ENCODE peak calls at places on chromosomes 13 and 19, in six cellular contexts. One of them, this sample, is unnamed.

GRCh38 chr13:49604570-49604969 is 19.2 kb upstream of the RCBTB1 start:
- DNase-seq in GM03348: no peak
- DNase-seq in effector memory CD8-positive, alpha-beta T cell: no peak
- DNase-seq in hepatocyte: no peak
- DNase-seq in HS-5: no peak
- DNase-seq in left ventricle myocardium inferior: no peak
- DNase-seq in this sample: no peak

GRCh38 chr19:3480383-3481091 is at the start of gene SMIM24:
- DNase-seq in hepatocyte: peak
- DNase-seq in HS-5: no peak
- DNase-seq in effector memory CD8-positive, alpha-beta T cell: no peak
- DNase-seq in left ventricle myocardium inferior: no peak
- DNase-seq in GM03348: no peak
- DNase-seq in this sample: no peak

GRCh38 chr19:2477732-2478191 is 1.8 kb downstream of the GADD45B start:
- DNase-seq in hepatocyte: peak
- DNase-seq in GM03348: peak
- DNase-seq in effector memory CD8-positive, alpha-beta T cell: peak
- DNase-seq in HS-5: no peak
- DNase-seq in left ventricle myocardium inferior: no peak
- DNase-seq in this sample: no peak

GRCh38 chr13:52862358-52863206 is 14.1 kb upstream of the PCDH8 start:
- DNase-seq in hepatocyte: no peak
- DNase-seq in HS-5: no peak
- DNase-seq in GM03348: peak
- DNase-seq in left ventricle myocardium inferior: no peak
- DNase-seq in effector memory CD8-positive, alpha-beta T cell: no peak
- DNase-seq in this sample: no peak

GRCh38 chr19:17847538-17848366 is at the start of gene JAK3:
- DNase-seq in left ventricle myocardium inferior: peak
- DNase-seq in GM03348: peak
- DNase-seq in HS-5: no peak
- DNase-seq in hepatocyte: peak
- DNase-seq in effector memory CD8-positive, alpha-beta T cell: peak
- DNase-seq in this sample: no peak

GRCh38 chr13:36421447-36421846 is 10.8 kb upstream of the CCNA1 start:
- DNase-seq in hepatocyte: no peak
- DNase-seq in HS-5: no peak
- DNase-seq in effector memory CD8-positive, alpha-beta T cell: no peak
- DNase-seq in GM03348: no peak
- DNase-seq in left ventricle myocardium inferior: no peak
- DNase-seq in this sample: no peak

GRCh38 chr13:24328145-24328544 is 18.8 kb downstream of the C1QTNF9 start:
- DNase-seq in left ventricle myocardium inferior: no peak
- DNase-seq in hepatocyte: no peak
- DNase-seq in effector memory CD8-positive, alpha-beta T cell: no peak
- DNase-seq in HS-5: no peak
- DNase-seq in GM03348: no peak
- DNase-seq in this sample: no peak

GRCh38 chr19:35153701-35154534 is 617 bp upstream of the FXYD5 start:
- DNase-seq in effector memory CD8-positive, alpha-beta T cell: peak
- DNase-seq in HS-5: no peak
- DNase-seq in hepatocyte: peak
- DNase-seq in left ventricle myocardium inferior: no peak
- DNase-seq in GM03348: peak
- DNase-seq in this sample: no peak

GRCh38 chr19:408441-409005 is 424 bp downstream of the C2CD4C start:
- DNase-seq in HS-5: no peak
- DNase-seq in hepatocyte: no peak
- DNase-seq in left ventricle myocardium inferior: no peak
- DNase-seq in GM03348: no peak
- DNase-seq in effector memory CD8-positive, alpha-beta T cell: no peak
- DNase-seq in this sample: no peak

GRCh38 chr19:17873661-17874422 is 2.1 kb downstream of the SLC5A5 start:
- DNase-seq in HS-5: no peak
- DNase-seq in effector memory CD8-positive, alpha-beta T cell: peak
- DNase-seq in hepatocyte: peak
- DNase-seq in GM03348: peak
- DNase-seq in left ventricle myocardium inferior: no peak
- DNase-seq in this sample: no peak

GRCh38 chr13:77732287-77732686 is 34.8 kb downstream of the SLAIN1 start:
- DNase-seq in hepatocyte: no peak
- DNase-seq in GM03348: no peak
- DNase-seq in left ventricle myocardium inferior: no peak
- DNase-seq in effector memory CD8-positive, alpha-beta T cell: no peak
- DNase-seq in HS-5: no peak
- DNase-seq in this sample: no peak

GRCh38 chr13:47250141-47250540 is 353.3 kb upstream of the HTR2A start:
- DNase-seq in HS-5: no peak
- DNase-seq in hepatocyte: no peak
- DNase-seq in left ventricle myocardium inferior: no peak
- DNase-seq in effector memory CD8-positive, alpha-beta T cell: no peak
- DNase-seq in GM03348: peak
- DNase-seq in this sample: no peak

GRCh38 chr19:45492627-45493470 is 4.0 kb downstream of the RTN2 start:
- DNase-seq in left ventricle myocardium inferior: peak
- DNase-seq in HS-5: no peak
- DNase-seq in GM03348: peak
- DNase-seq in hepatocyte: peak
- DNase-seq in effector memory CD8-positive, alpha-beta T cell: no peak
- DNase-seq in this sample: peak

GRCh38 chr19:35715981-35716734 is 1.6 kb upstream of the KMT2B start:
- DNase-seq in HS-5: peak
- DNase-seq in hepatocyte: peak
- DNase-seq in left ventricle myocardium inferior: peak
- DNase-seq in GM03348: peak
- DNase-seq in effector memory CD8-positive, alpha-beta T cell: no peak
- DNase-seq in this sample: no peak

GRCh38 chr13:112685856-112686255 is 4.0 kb upstream of the ATP11A start:
- DNase-seq in HS-5: no peak
- DNase-seq in hepatocyte: peak
- DNase-seq in left ventricle myocardium inferior: no peak
- DNase-seq in effector memory CD8-positive, alpha-beta T cell: no peak
- DNase-seq in GM03348: no peak
- DNase-seq in this sample: peak

GRCh38 chr13:37023871-37024270 is 23.3 kb downstream of the EXOSC8 start:
- DNase-seq in effector memory CD8-positive, alpha-beta T cell: no peak
- DNase-seq in GM03348: peak
- DNase-seq in hepatocyte: peak
- DNase-seq in left ventricle myocardium inferior: no peak
- DNase-seq in HS-5: no peak
- DNase-seq in this sample: no peak

GRCh38 chr13:42525035-42525504 is 48.9 kb upstream of the TNFSF11 start:
- DNase-seq in HS-5: no peak
- DNase-seq in effector memory CD8-positive, alpha-beta T cell: no peak
- DNase-seq in GM03348: no peak
- DNase-seq in left ventricle myocardium inferior: no peak
- DNase-seq in hepatocyte: peak
- DNase-seq in this sample: no peak

GRCh38 chr19:3899531-3900294 is 19.2 kb downstream of the ATCAY start:
- DNase-seq in hepatocyte: peak
- DNase-seq in HS-5: no peak
- DNase-seq in left ventricle myocardium inferior: no peak
- DNase-seq in GM03348: no peak
- DNase-seq in effector memory CD8-positive, alpha-beta T cell: no peak
- DNase-seq in this sample: no peak